ENCODE peak calls at places on chromosome 22, in six cellular contexts. C is amniotic stem cell; O is H7; X is effector CD8-positive, alpha-beta T cell; E is brain microvascular endothelial cell; H is A549. V is an unnamed sample.

GRCh38 chr22:43183496-43184263 is 3.3 kb downstream of the TTLL12 start:
- DNase-seq in E (peak), X (no peak), C (no peak), O (no peak), H (no peak), V (no peak)

GRCh38 chr22:41563051-41563711 is 2.4 kb downstream of the CSDC2 start:
- DNase-seq in E (peak), C (peak), O (peak), X (no peak), H (peak), V (no peak)

GRCh38 chr22:28017558-28017820 is 98.4 kb upstream of the PITPNB start:
- DNase-seq in E (no peak), X (no peak), H (no peak), C (no peak), O (peak), V (no peak)

GRCh38 chr22:27252282-27253049 is 549.1 kb downstream of the MN1 start:
- DNase-seq in E (peak), X (no peak), O (no peak), C (no peak), H (peak), V (no peak)

GRCh38 chr22:42632096-42632495 is 8.3 kb downstream of the ATP5MGL start:
- DNase-seq in X (no peak), O (peak), C (no peak), H (no peak), E (no peak), V (no peak)

GRCh38 chr22:46758867-46759290 is 3.6 kb upstream of the TBC1D22A start:
- DNase-seq in X (no peak), C (no peak), O (peak), E (peak), H (peak), V (no peak)

GRCh38 chr22:44676441-44677298 is 25.3 kb upstream of the PRR5 start:
- DNase-seq in H (peak), E (no peak), C (no peak), X (no peak), O (peak), V (no peak)

GRCh38 chr22:19814428-19814827 is 40.2 kb downstream of the GNB1L start:
- DNase-seq in X (no peak), E (no peak), O (peak), H (no peak), C (no peak), V (no peak)

GRCh38 chr22:30247974-30248373 is 1.4 kb upstream of the LIF start:
- DNase-seq in X (no peak), C (no peak), E (no peak), H (no peak), O (peak), V (no peak)

GRCh38 chr22:22824340-22825212 is 63.0 kb upstream of the IGLL5 start:
- DNase-seq in O (no peak), E (no peak), X (no peak), H (no peak), C (no peak), V (no peak)

GRCh38 chr22:49751318-49751967 is 76.2 kb downstream of the BRD1 start:
- DNase-seq in C (no peak), E (no peak), H (no peak), O (peak), X (no peak), V (no peak)